ENCODE peak calls at places on chromosomes 12 and 14, in nine cellular contexts. One of them, this sample, is unnamed.
A peak's percentile ranks its signal among the peaks of the same experiment; 100 is the strongest.

GRCh38 chr14:72986214-72986613 is 40.7 kb downstream of the ZFYVE1 start:
- DNase-seq in brain microvascular endothelial cell: no peak
- DNase-seq in H54: no peak
- DNase-seq in GM10248: no peak
- DNase-seq in AG09319: no peak
- DNase-seq in activated gamma-delta T cell treated with anti-CD3 and anti-CD28 coated beads, Interleukin-2, amount 50 U/mL, for 16 hours: no peak
- DNase-seq in stimulated activated CD8-positive, alpha-beta memory T cell treated with anti-CD3 and anti-CD28 coated beads, Interleukin-15, amount 100 ng/mL, for 24 hours: no peak
- DNase-seq in A172: no peak
- DNase-seq in CD8-positive, alpha-beta T cell: no peak
- DNase-seq in this sample: no peak

GRCh38 chr14:73935666-73936065 is 14.2 kb downstream of the FAM161B start:
- DNase-seq in brain microvascular endothelial cell: no peak
- DNase-seq in H54: no peak
- DNase-seq in A172: no peak
- DNase-seq in AG09319: no peak
- DNase-seq in stimulated activated CD8-positive, alpha-beta memory T cell treated with anti-CD3 and anti-CD28 coated beads, Interleukin-15, amount 100 ng/mL, for 24 hours: no peak
- DNase-seq in GM10248: no peak
- DNase-seq in activated gamma-delta T cell treated with anti-CD3 and anti-CD28 coated beads, Interleukin-2, amount 50 U/mL, for 16 hours: no peak
- DNase-seq in CD8-positive, alpha-beta T cell: no peak
- DNase-seq in this sample: no peak

GRCh38 chr12:120468846-120469449 is 600 bp downstream of the SRSF9 start:
- DNase-seq in A172: no peak
- DNase-seq in H54: no peak
- DNase-seq in stimulated activated CD8-positive, alpha-beta memory T cell treated with anti-CD3 and anti-CD28 coated beads, Interleukin-15, amount 100 ng/mL, for 24 hours: no peak
- DNase-seq in AG09319: no peak
- DNase-seq in brain microvascular endothelial cell: peak; percentile 10
- DNase-seq in activated gamma-delta T cell treated with anti-CD3 and anti-CD28 coated beads, Interleukin-2, amount 50 U/mL, for 16 hours: peak; percentile 12
- DNase-seq in GM10248: peak; percentile 63
- DNase-seq in CD8-positive, alpha-beta T cell: peak; percentile 26
- DNase-seq in this sample: peak; percentile 83

GRCh38 chr12:93152617-93153016 is 223.5 kb upstream of the EEA1 start:
- DNase-seq in GM10248: no peak
- DNase-seq in CD8-positive, alpha-beta T cell: no peak
- DNase-seq in stimulated activated CD8-positive, alpha-beta memory T cell treated with anti-CD3 and anti-CD28 coated beads, Interleukin-15, amount 100 ng/mL, for 24 hours: no peak
- DNase-seq in A172: no peak
- DNase-seq in activated gamma-delta T cell treated with anti-CD3 and anti-CD28 coated beads, Interleukin-2, amount 50 U/mL, for 16 hours: no peak
- DNase-seq in AG09319: no peak
- DNase-seq in brain microvascular endothelial cell: no peak
- DNase-seq in H54: no peak
- DNase-seq in this sample: no peak

GRCh38 chr14:54189358-54190354 is 207.2 kb upstream of the CDKN3 start:
- DNase-seq in AG09319: no peak
- DNase-seq in H54: no peak
- DNase-seq in brain microvascular endothelial cell: peak; percentile 76
- DNase-seq in GM10248: no peak
- DNase-seq in CD8-positive, alpha-beta T cell: no peak
- DNase-seq in activated gamma-delta T cell treated with anti-CD3 and anti-CD28 coated beads, Interleukin-2, amount 50 U/mL, for 16 hours: no peak
- DNase-seq in stimulated activated CD8-positive, alpha-beta memory T cell treated with anti-CD3 and anti-CD28 coated beads, Interleukin-15, amount 100 ng/mL, for 24 hours: no peak
- DNase-seq in A172: peak; percentile 81
- DNase-seq in this sample: no peak

GRCh38 chr14:23034498-23035302 is at the start of gene PSMB5:
- DNase-seq in AG09319: peak; percentile 82
- DNase-seq in A172: peak; percentile 90
- DNase-seq in CD8-positive, alpha-beta T cell: peak; percentile 79
- DNase-seq in stimulated activated CD8-positive, alpha-beta memory T cell treated with anti-CD3 and anti-CD28 coated beads, Interleukin-15, amount 100 ng/mL, for 24 hours: peak; percentile 47
- DNase-seq in brain microvascular endothelial cell: peak; percentile 95
- DNase-seq in activated gamma-delta T cell treated with anti-CD3 and anti-CD28 coated beads, Interleukin-2, amount 50 U/mL, for 16 hours: peak; percentile 81
- DNase-seq in GM10248: peak; percentile 90
- DNase-seq in H54: peak; percentile 79
- DNase-seq in this sample: peak; percentile 86

GRCh38 chr12:67280572-67280971 is 11.4 kb downstream of the CAND1 start:
- DNase-seq in H54: no peak
- DNase-seq in GM10248: no peak
- DNase-seq in A172: no peak
- DNase-seq in AG09319: no peak
- DNase-seq in CD8-positive, alpha-beta T cell: no peak
- DNase-seq in activated gamma-delta T cell treated with anti-CD3 and anti-CD28 coated beads, Interleukin-2, amount 50 U/mL, for 16 hours: no peak
- DNase-seq in brain microvascular endothelial cell: no peak
- DNase-seq in stimulated activated CD8-positive, alpha-beta memory T cell treated with anti-CD3 and anti-CD28 coated beads, Interleukin-15, amount 100 ng/mL, for 24 hours: no peak
- DNase-seq in this sample: no peak

GRCh38 chr12:80559766-80560165 is 115.7 kb downstream of the PTPRQ start:
- DNase-seq in AG09319: no peak
- DNase-seq in H54: no peak
- DNase-seq in brain microvascular endothelial cell: no peak
- DNase-seq in CD8-positive, alpha-beta T cell: no peak
- DNase-seq in GM10248: no peak
- DNase-seq in A172: no peak
- DNase-seq in activated gamma-delta T cell treated with anti-CD3 and anti-CD28 coated beads, Interleukin-2, amount 50 U/mL, for 16 hours: no peak
- DNase-seq in stimulated activated CD8-positive, alpha-beta memory T cell treated with anti-CD3 and anti-CD28 coated beads, Interleukin-15, amount 100 ng/mL, for 24 hours: no peak
- DNase-seq in this sample: no peak

GRCh38 chr14:52733824-52734223 is 3.9 kb downstream of the STYX start:
- DNase-seq in CD8-positive, alpha-beta T cell: no peak
- DNase-seq in stimulated activated CD8-positive, alpha-beta memory T cell treated with anti-CD3 and anti-CD28 coated beads, Interleukin-15, amount 100 ng/mL, for 24 hours: no peak
- DNase-seq in brain microvascular endothelial cell: no peak
- DNase-seq in GM10248: no peak
- DNase-seq in H54: no peak
- DNase-seq in activated gamma-delta T cell treated with anti-CD3 and anti-CD28 coated beads, Interleukin-2, amount 50 U/mL, for 16 hours: no peak
- DNase-seq in A172: no peak
- DNase-seq in AG09319: no peak
- DNase-seq in this sample: no peak

GRCh38 chr14:101125719-101126375 is 222.3 kb upstream of the RTL1 start:
- DNase-seq in activated gamma-delta T cell treated with anti-CD3 and anti-CD28 coated beads, Interleukin-2, amount 50 U/mL, for 16 hours: no peak
- DNase-seq in brain microvascular endothelial cell: no peak
- DNase-seq in H54: no peak
- DNase-seq in CD8-positive, alpha-beta T cell: no peak
- DNase-seq in GM10248: no peak
- DNase-seq in AG09319: no peak
- DNase-seq in stimulated activated CD8-positive, alpha-beta memory T cell treated with anti-CD3 and anti-CD28 coated beads, Interleukin-15, amount 100 ng/mL, for 24 hours: no peak
- DNase-seq in A172: no peak
- DNase-seq in this sample: no peak

GRCh38 chr14:76719664-76720063 is 41.6 kb upstream of the VASH1 start:
- DNase-seq in GM10248: no peak
- DNase-seq in stimulated activated CD8-positive, alpha-beta memory T cell treated with anti-CD3 and anti-CD28 coated beads, Interleukin-15, amount 100 ng/mL, for 24 hours: no peak
- DNase-seq in brain microvascular endothelial cell: no peak
- DNase-seq in AG09319: no peak
- DNase-seq in activated gamma-delta T cell treated with anti-CD3 and anti-CD28 coated beads, Interleukin-2, amount 50 U/mL, for 16 hours: no peak
- DNase-seq in H54: no peak
- DNase-seq in CD8-positive, alpha-beta T cell: no peak
- DNase-seq in A172: no peak
- DNase-seq in this sample: no peak

GRCh38 chr12:750356-751191 is 1.8 kb upstream of the WNK1 start:
- DNase-seq in activated gamma-delta T cell treated with anti-CD3 and anti-CD28 coated beads, Interleukin-2, amount 50 U/mL, for 16 hours: no peak
- DNase-seq in H54: no peak
- DNase-seq in CD8-positive, alpha-beta T cell: no peak
- DNase-seq in stimulated activated CD8-positive, alpha-beta memory T cell treated with anti-CD3 and anti-CD28 coated beads, Interleukin-15, amount 100 ng/mL, for 24 hours: no peak
- DNase-seq in A172: no peak
- DNase-seq in GM10248: no peak
- DNase-seq in AG09319: no peak
- DNase-seq in brain microvascular endothelial cell: no peak
- DNase-seq in this sample: no peak

GRCh38 chr14:28773917-28774691 is 7.5 kb downstream of the FOXG1 start:
- DNase-seq in stimulated activated CD8-positive, alpha-beta memory T cell treated with anti-CD3 and anti-CD28 coated beads, Interleukin-15, amount 100 ng/mL, for 24 hours: no peak
- DNase-seq in GM10248: no peak
- DNase-seq in AG09319: no peak
- DNase-seq in brain microvascular endothelial cell: no peak
- DNase-seq in H54: no peak
- DNase-seq in CD8-positive, alpha-beta T cell: no peak
- DNase-seq in A172: no peak
- DNase-seq in activated gamma-delta T cell treated with anti-CD3 and anti-CD28 coated beads, Interleukin-2, amount 50 U/mL, for 16 hours: no peak
- DNase-seq in this sample: peak; percentile 87

GRCh38 chr12:89156862-89157262 is 195.4 kb downstream of the DUSP6 start:
- DNase-seq in H54: no peak
- DNase-seq in AG09319: no peak
- DNase-seq in stimulated activated CD8-positive, alpha-beta memory T cell treated with anti-CD3 and anti-CD28 coated beads, Interleukin-15, amount 100 ng/mL, for 24 hours: no peak
- DNase-seq in brain microvascular endothelial cell: no peak
- DNase-seq in activated gamma-delta T cell treated with anti-CD3 and anti-CD28 coated beads, Interleukin-2, amount 50 U/mL, for 16 hours: no peak
- DNase-seq in A172: peak; percentile 23
- DNase-seq in CD8-positive, alpha-beta T cell: no peak
- DNase-seq in GM10248: no peak
- DNase-seq in this sample: no peak

GRCh38 chr12:26298785-26299621 is 103.6 kb downstream of the SSPN start:
- DNase-seq in A172: peak; percentile 88
- DNase-seq in CD8-positive, alpha-beta T cell: no peak
- DNase-seq in H54: peak; percentile 56
- DNase-seq in activated gamma-delta T cell treated with anti-CD3 and anti-CD28 coated beads, Interleukin-2, amount 50 U/mL, for 16 hours: no peak
- DNase-seq in brain microvascular endothelial cell: peak; percentile 73
- DNase-seq in GM10248: peak; percentile 79
- DNase-seq in stimulated activated CD8-positive, alpha-beta memory T cell treated with anti-CD3 and anti-CD28 coated beads, Interleukin-15, amount 100 ng/mL, for 24 hours: no peak
- DNase-seq in AG09319: no peak
- DNase-seq in this sample: no peak

GRCh38 chr12:108801736-108802665 is 55.4 kb downstream of the SSH1 start:
- DNase-seq in brain microvascular endothelial cell: peak; percentile 86
- DNase-seq in A172: no peak
- DNase-seq in GM10248: no peak
- DNase-seq in AG09319: peak; percentile 59
- DNase-seq in CD8-positive, alpha-beta T cell: no peak
- DNase-seq in stimulated activated CD8-positive, alpha-beta memory T cell treated with anti-CD3 and anti-CD28 coated beads, Interleukin-15, amount 100 ng/mL, for 24 hours: no peak
- DNase-seq in H54: no peak
- DNase-seq in activated gamma-delta T cell treated with anti-CD3 and anti-CD28 coated beads, Interleukin-2, amount 50 U/mL, for 16 hours: no peak
- DNase-seq in this sample: no peak

GRCh38 chr12:1680804-1681492 is 9.9 kb upstream of the ADIPOR2 start:
- DNase-seq in brain microvascular endothelial cell: no peak
- DNase-seq in A172: no peak
- DNase-seq in activated gamma-delta T cell treated with anti-CD3 and anti-CD28 coated beads, Interleukin-2, amount 50 U/mL, for 16 hours: no peak
- DNase-seq in AG09319: no peak
- DNase-seq in CD8-positive, alpha-beta T cell: no peak
- DNase-seq in H54: no peak
- DNase-seq in stimulated activated CD8-positive, alpha-beta memory T cell treated with anti-CD3 and anti-CD28 coated beads, Interleukin-15, amount 100 ng/mL, for 24 hours: no peak
- DNase-seq in GM10248: no peak
- DNase-seq in this sample: no peak

GRCh38 chr12:53051058-53051880 is 1.4 kb downstream of the TNS2 start:
- DNase-seq in GM10248: no peak
- DNase-seq in A172: no peak
- DNase-seq in stimulated activated CD8-positive, alpha-beta memory T cell treated with anti-CD3 and anti-CD28 coated beads, Interleukin-15, amount 100 ng/mL, for 24 hours: no peak
- DNase-seq in CD8-positive, alpha-beta T cell: no peak
- DNase-seq in H54: no peak
- DNase-seq in activated gamma-delta T cell treated with anti-CD3 and anti-CD28 coated beads, Interleukin-2, amount 50 U/mL, for 16 hours: no peak
- DNase-seq in AG09319: no peak
- DNase-seq in brain microvascular endothelial cell: peak; percentile 63
- DNase-seq in this sample: peak; percentile 90

GRCh38 chr12:3603576-3603975 is 112.6 kb downstream of the PRMT8 start:
- DNase-seq in brain microvascular endothelial cell: no peak
- DNase-seq in stimulated activated CD8-positive, alpha-beta memory T cell treated with anti-CD3 and anti-CD28 coated beads, Interleukin-15, amount 100 ng/mL, for 24 hours: no peak
- DNase-seq in GM10248: no peak
- DNase-seq in CD8-positive, alpha-beta T cell: no peak
- DNase-seq in A172: no peak
- DNase-seq in H54: no peak
- DNase-seq in AG09319: no peak
- DNase-seq in activated gamma-delta T cell treated with anti-CD3 and anti-CD28 coated beads, Interleukin-2, amount 50 U/mL, for 16 hours: no peak
- DNase-seq in this sample: peak; percentile 11

GRCh38 chr12:79375050-79375449 is 315.7 kb downstream of the PAWR start:
- DNase-seq in GM10248: no peak
- DNase-seq in CD8-positive, alpha-beta T cell: no peak
- DNase-seq in A172: no peak
- DNase-seq in H54: no peak
- DNase-seq in AG09319: no peak
- DNase-seq in activated gamma-delta T cell treated with anti-CD3 and anti-CD28 coated beads, Interleukin-2, amount 50 U/mL, for 16 hours: no peak
- DNase-seq in stimulated activated CD8-positive, alpha-beta memory T cell treated with anti-CD3 and anti-CD28 coated beads, Interleukin-15, amount 100 ng/mL, for 24 hours: no peak
- DNase-seq in brain microvascular endothelial cell: no peak
- DNase-seq in this sample: no peak

GRCh38 chr12:95723693-95724384 is 66.7 kb downstream of the NTN4 start:
- DNase-seq in brain microvascular endothelial cell: no peak
- DNase-seq in GM10248: no peak
- DNase-seq in CD8-positive, alpha-beta T cell: no peak
- DNase-seq in activated gamma-delta T cell treated with anti-CD3 and anti-CD28 coated beads, Interleukin-2, amount 50 U/mL, for 16 hours: no peak
- DNase-seq in stimulated activated CD8-positive, alpha-beta memory T cell treated with anti-CD3 and anti-CD28 coated beads, Interleukin-15, amount 100 ng/mL, for 24 hours: no peak
- DNase-seq in A172: no peak
- DNase-seq in AG09319: no peak
- DNase-seq in H54: no peak
- DNase-seq in this sample: no peak

GRCh38 chr12:112606611-112607366 is 184.8 kb upstream of the RPH3A start:
- DNase-seq in CD8-positive, alpha-beta T cell: no peak
- DNase-seq in GM10248: no peak
- DNase-seq in brain microvascular endothelial cell: no peak
- DNase-seq in stimulated activated CD8-positive, alpha-beta memory T cell treated with anti-CD3 and anti-CD28 coated beads, Interleukin-15, amount 100 ng/mL, for 24 hours: no peak
- DNase-seq in H54: no peak
- DNase-seq in activated gamma-delta T cell treated with anti-CD3 and anti-CD28 coated beads, Interleukin-2, amount 50 U/mL, for 16 hours: no peak
- DNase-seq in A172: no peak
- DNase-seq in AG09319: no peak
- DNase-seq in this sample: no peak

GRCh38 chr12:12481636-12482035 is 81.0 kb downstream of the DUSP16 start:
- DNase-seq in CD8-positive, alpha-beta T cell: no peak
- DNase-seq in GM10248: no peak
- DNase-seq in stimulated activated CD8-positive, alpha-beta memory T cell treated with anti-CD3 and anti-CD28 coated beads, Interleukin-15, amount 100 ng/mL, for 24 hours: no peak
- DNase-seq in activated gamma-delta T cell treated with anti-CD3 and anti-CD28 coated beads, Interleukin-2, amount 50 U/mL, for 16 hours: no peak
- DNase-seq in AG09319: no peak
- DNase-seq in brain microvascular endothelial cell: no peak
- DNase-seq in A172: no peak
- DNase-seq in H54: no peak
- DNase-seq in this sample: no peak

GRCh38 chr14:25150934-25151790 is 101.2 kb upstream of the STXBP6 start:
- DNase-seq in CD8-positive, alpha-beta T cell: no peak
- DNase-seq in brain microvascular endothelial cell: peak; percentile 2
- DNase-seq in A172: peak; percentile 10
- DNase-seq in GM10248: peak; percentile 52
- DNase-seq in activated gamma-delta T cell treated with anti-CD3 and anti-CD28 coated beads, Interleukin-2, amount 50 U/mL, for 16 hours: no peak
- DNase-seq in AG09319: peak; percentile 14
- DNase-seq in H54: no peak
- DNase-seq in stimulated activated CD8-positive, alpha-beta memory T cell treated with anti-CD3 and anti-CD28 coated beads, Interleukin-15, amount 100 ng/mL, for 24 hours: no peak
- DNase-seq in this sample: no peak

GRCh38 chr12:53530056-53530455 is 22.8 kb upstream of the NPFF start:
- DNase-seq in AG09319: no peak
- DNase-seq in A172: no peak
- DNase-seq in activated gamma-delta T cell treated with anti-CD3 and anti-CD28 coated beads, Interleukin-2, amount 50 U/mL, for 16 hours: no peak
- DNase-seq in GM10248: no peak
- DNase-seq in stimulated activated CD8-positive, alpha-beta memory T cell treated with anti-CD3 and anti-CD28 coated beads, Interleukin-15, amount 100 ng/mL, for 24 hours: no peak
- DNase-seq in H54: no peak
- DNase-seq in CD8-positive, alpha-beta T cell: no peak
- DNase-seq in brain microvascular endothelial cell: no peak
- DNase-seq in this sample: no peak

GRCh38 chr14:49688701-49689030 is 652 bp upstream of the POLE2 start:
- DNase-seq in A172: no peak
- DNase-seq in AG09319: no peak
- DNase-seq in GM10248: no peak
- DNase-seq in activated gamma-delta T cell treated with anti-CD3 and anti-CD28 coated beads, Interleukin-2, amount 50 U/mL, for 16 hours: no peak
- DNase-seq in CD8-positive, alpha-beta T cell: no peak
- DNase-seq in H54: no peak
- DNase-seq in stimulated activated CD8-positive, alpha-beta memory T cell treated with anti-CD3 and anti-CD28 coated beads, Interleukin-15, amount 100 ng/mL, for 24 hours: no peak
- DNase-seq in brain microvascular endothelial cell: no peak
- DNase-seq in this sample: no peak

GRCh38 chr12:98532687-98533304 is 17.4 kb downstream of the TMPO start:
- DNase-seq in brain microvascular endothelial cell: peak; percentile 65
- DNase-seq in stimulated activated CD8-positive, alpha-beta memory T cell treated with anti-CD3 and anti-CD28 coated beads, Interleukin-15, amount 100 ng/mL, for 24 hours: no peak
- DNase-seq in A172: peak; percentile 75
- DNase-seq in AG09319: no peak
- DNase-seq in H54: peak; percentile 15
- DNase-seq in GM10248: no peak
- DNase-seq in CD8-positive, alpha-beta T cell: no peak
- DNase-seq in activated gamma-delta T cell treated with anti-CD3 and anti-CD28 coated beads, Interleukin-2, amount 50 U/mL, for 16 hours: no peak
- DNase-seq in this sample: no peak

GRCh38 chr12:16331998-16332397 is 15.4 kb upstream of the MGST1 start:
- DNase-seq in H54: no peak
- DNase-seq in brain microvascular endothelial cell: no peak
- DNase-seq in activated gamma-delta T cell treated with anti-CD3 and anti-CD28 coated beads, Interleukin-2, amount 50 U/mL, for 16 hours: no peak
- DNase-seq in AG09319: no peak
- DNase-seq in GM10248: no peak
- DNase-seq in CD8-positive, alpha-beta T cell: no peak
- DNase-seq in A172: no peak
- DNase-seq in stimulated activated CD8-positive, alpha-beta memory T cell treated with anti-CD3 and anti-CD28 coated beads, Interleukin-15, amount 100 ng/mL, for 24 hours: no peak
- DNase-seq in this sample: no peak

GRCh38 chr14:105201928-105202513 is 20.9 kb upstream of the NUDT14 start:
- DNase-seq in GM10248: peak; percentile 69
- DNase-seq in H54: no peak
- DNase-seq in A172: no peak
- DNase-seq in activated gamma-delta T cell treated with anti-CD3 and anti-CD28 coated beads, Interleukin-2, amount 50 U/mL, for 16 hours: no peak
- DNase-seq in stimulated activated CD8-positive, alpha-beta memory T cell treated with anti-CD3 and anti-CD28 coated beads, Interleukin-15, amount 100 ng/mL, for 24 hours: no peak
- DNase-seq in brain microvascular endothelial cell: no peak
- DNase-seq in AG09319: no peak
- DNase-seq in CD8-positive, alpha-beta T cell: no peak
- DNase-seq in this sample: no peak

GRCh38 chr14:102905116-102906108 is 17.1 kb upstream of the AMN start:
- DNase-seq in brain microvascular endothelial cell: no peak
- DNase-seq in CD8-positive, alpha-beta T cell: no peak
- DNase-seq in GM10248: no peak
- DNase-seq in A172: no peak
- DNase-seq in activated gamma-delta T cell treated with anti-CD3 and anti-CD28 coated beads, Interleukin-2, amount 50 U/mL, for 16 hours: no peak
- DNase-seq in H54: no peak
- DNase-seq in stimulated activated CD8-positive, alpha-beta memory T cell treated with anti-CD3 and anti-CD28 coated beads, Interleukin-15, amount 100 ng/mL, for 24 hours: no peak
- DNase-seq in AG09319: no peak
- DNase-seq in this sample: no peak

GRCh38 chr14:85241022-85241880 is 288.7 kb upstream of the FLRT2 start:
- DNase-seq in CD8-positive, alpha-beta T cell: no peak
- DNase-seq in brain microvascular endothelial cell: no peak
- DNase-seq in H54: no peak
- DNase-seq in AG09319: no peak
- DNase-seq in GM10248: no peak
- DNase-seq in activated gamma-delta T cell treated with anti-CD3 and anti-CD28 coated beads, Interleukin-2, amount 50 U/mL, for 16 hours: no peak
- DNase-seq in A172: peak; percentile 15
- DNase-seq in stimulated activated CD8-positive, alpha-beta memory T cell treated with anti-CD3 and anti-CD28 coated beads, Interleukin-15, amount 100 ng/mL, for 24 hours: no peak
- DNase-seq in this sample: no peak

This sample was measured in posterior cingulate gyrus.